ENCODE peak calls at places on chromosomes 2 and 18, in nine cellular contexts. L, R, V, W, I, X, C, O and T are unnamed samples. For H3K4me1, the result is how much of the 10 kb centered on the place peaks cover.

GRCh38 chr2:7516447-7517121 is 599.4 kb downstream of the RNF144A start:
- DNase-seq in O (peak), I (no peak), L (peak), C (no peak), V (no peak), X (no peak), R (no peak), W (no peak), T (no peak)

GRCh38 chr2:61471905-61472805 is 1.3 kb upstream of the USP34 start:
- DNase-seq in C (peak), L (peak), O (peak), R (peak), W (peak), I (peak), X (no peak), V (peak), T (peak)

GRCh38 chr2:150171065-150171548 is 316.4 kb downstream of the RND3 start:
- DNase-seq in L (no peak), V (no peak), C (no peak), O (no peak), W (no peak), I (no peak), X (no peak), R (no peak), T (no peak)

GRCh38 chr2:31401580-31401979 is 13.0 kb downstream of the XDH start:
- DNase-seq in V (no peak), L (peak), I (no peak), O (peak), W (no peak), X (no peak), R (no peak), C (no peak), T (no peak)

GRCh38 chr2:69564604-69565003 is 78.9 kb downstream of the AAK1 start:
- DNase-seq in W (no peak), R (no peak), I (no peak), C (no peak), V (no peak), O (no peak), L (no peak), X (no peak), T (no peak)

GRCh38 chr2:213147550-213147949 is 3.9 kb downstream of the IKZF2 start:
- DNase-seq in V (no peak), L (no peak), C (no peak), O (no peak), W (no peak), I (no peak), X (no peak), R (no peak), T (no peak)

GRCh38 chr2:19652811-19653210 is 249.0 kb downstream of the TTC32 start:
- DNase-seq in W (no peak), R (no peak), L (no peak), I (no peak), O (no peak), V (peak), X (no peak), C (no peak), T (no peak)

GRCh38 chr2:2769481-2770431 is 438.7 kb upstream of the MYT1L start:
- DNase-seq in C (no peak), V (no peak), O (no peak), W (no peak), I (peak), X (no peak), R (no peak), L (no peak), T (no peak)

GRCh38 chr2:61887684-61888303 is 662 bp downstream of the CCT4 start:
- DNase-seq in X (no peak), L (peak), C (peak), O (peak), R (peak), I (peak), V (peak), W (peak), T (peak)

GRCh38 chr2:126935774-126936173 is 37.1 kb downstream of the TEX51 start:
- DNase-seq in R (no peak), I (no peak), L (no peak), C (no peak), X (no peak), W (no peak), V (no peak), O (no peak), T (no peak)

GRCh38 chr18:29198834-29199233 is 1021.9 kb upstream of the CDH2 start:
- DNase-seq in C (no peak), O (no peak), R (no peak), W (no peak), V (no peak), L (no peak), X (no peak), I (no peak), T (no peak)

GRCh38 chr2:46400041-46400440 is 79.3 kb upstream of the TMEM247 start:
- DNase-seq in I (no peak), W (no peak), C (no peak), L (no peak), X (no peak), V (no peak), R (no peak), O (no peak), T (no peak)

GRCh38 chr2:149894760-149895159 is 307.2 kb upstream of the MMADHC start:
- DNase-seq in I (no peak), W (no peak), X (no peak), O (no peak), C (no peak), L (no peak), V (no peak), R (no peak), T (peak)

GRCh38 chr18:49631146-49631866 is 69.4 kb downstream of the LIPG start:
- DNase-seq in O (no peak), R (no peak), V (no peak), C (no peak), W (no peak), X (no peak), I (no peak), L (no peak), T (no peak)

GRCh38 chr2:174286172-174286571 is 37.8 kb upstream of the OLA1 start:
- DNase-seq in W (peak), R (no peak), I (no peak), V (no peak), O (no peak), X (no peak), C (no peak), L (no peak), T (no peak)

GRCh38 chr2:15050483-15050882 is 418.0 kb downstream of the LRATD1 start:
- DNase-seq in W (no peak), C (no peak), R (no peak), L (peak), X (no peak), I (no peak), V (no peak), O (peak), T (no peak)

GRCh38 chr18:76228716-76229115 is 266.3 kb downstream of the ZNF516 start:
- DNase-seq in R (no peak), O (no peak), L (no peak), I (no peak), W (no peak), X (no peak), C (no peak), V (no peak), T (no peak)

GRCh38 chr2:217863874-217864273 is 138.9 kb downstream of the TNS1 start:
- DNase-seq in C (no peak), X (no peak), L (no peak), R (no peak), W (no peak), I (no peak), V (no peak), O (no peak), T (no peak)

GRCh38 chr2:18599509-18600254 is 10.3 kb upstream of the NT5C1B start:
- DNase-seq in X (no peak), I (no peak), V (no peak), R (peak), L (peak), C (no peak), O (no peak), W (no peak), T (no peak)

GRCh38 chr2:106080955-106081354 is 113.1 kb downstream of the UXS1 start:
- DNase-seq in I (no peak), R (no peak), O (no peak), L (no peak), X (no peak), W (no peak), V (no peak), C (no peak), T (no peak)

GRCh38 chr18:32455346-32455745 is 15.3 kb downstream of the GAREM1 start:
- DNase-seq in R (no peak), L (no peak), X (no peak), I (no peak), C (no peak), W (no peak), O (no peak), V (no peak), T (no peak)

GRCh38 chr2:96144481-96145027 is 686 bp downstream of the DUSP2 start:
- DNase-seq in I (no peak), L (no peak), W (peak), X (no peak), R (peak), C (no peak), V (no peak), O (peak), T (peak)

GRCh38 chr2:38109732-38110181 is 33.8 kb upstream of the CYP1B1 start:
- DNase-seq in V (no peak), I (no peak), L (peak), W (no peak), X (no peak), R (no peak), O (no peak), C (peak), T (no peak)

GRCh38 chr2:211864328-211864727 is 674.3 kb downstream of the ERBB4 start:
- DNase-seq in X (no peak), C (no peak), V (no peak), L (no peak), W (no peak), R (no peak), O (no peak), I (no peak), T (no peak)

GRCh38 chr2:211869134-211869533 is 669.5 kb downstream of the ERBB4 start:
- DNase-seq in I (peak), X (no peak), C (no peak), O (no peak), V (no peak), W (no peak), R (no peak), L (no peak), T (no peak)

DNA sequence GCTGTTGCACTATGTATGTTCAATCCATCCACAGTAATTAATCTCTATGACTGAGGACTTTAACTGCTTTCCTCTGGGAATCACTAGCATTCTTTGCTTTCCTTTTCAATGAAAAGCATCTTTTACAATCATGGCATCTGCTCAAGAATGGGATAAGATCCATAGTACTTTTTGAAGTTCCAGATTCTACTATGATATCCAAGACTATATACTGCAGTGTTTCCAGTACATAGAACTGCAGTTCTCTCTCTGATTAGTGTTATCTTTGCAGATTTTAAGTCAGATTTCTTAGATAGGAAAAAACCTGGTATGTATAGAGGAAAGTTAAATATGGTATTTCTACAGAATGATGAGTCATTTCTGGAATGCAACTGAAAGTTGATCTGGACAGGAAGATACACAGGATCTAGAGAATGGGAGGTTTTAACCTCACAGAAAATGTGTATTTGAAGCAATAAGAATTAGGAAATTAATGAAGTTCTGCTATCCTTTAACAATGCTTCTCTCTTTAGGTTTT is 670.7 kb downstream of the ERBB4 start:
- DNase-seq in L (peak), W (no peak), X (no peak), C (no peak), R (no peak), V (no peak), I (no peak), O (peak), T (peak)
- TF ChIP-seq EZH2phosphoT487 in L (no peak), W (no peak), X (no peak), C (no peak), R (no peak), V (no peak), I (no peak), O (no peak), T (no peak)

GRCh38 chr18:10544093-10544748 is 18.4 kb downstream of the NAPG start:
- DNase-seq in I (no peak), L (no peak), X (no peak), O (no peak), V (no peak), C (no peak), W (peak), R (no peak), T (no peak)
- H3K4me1 ChIP-seq in I (under half), L (under half), X (under half), O (under half), V (under half), C (under half), W (under half), R (under half), T (under half)

GRCh38 chr2:119283873-119284331 is 60.3 kb downstream of the STEAP3 start:
- DNase-seq in L (peak), C (no peak), V (no peak), X (no peak), O (peak), W (no peak), R (no peak), I (no peak), T (no peak)
- TF ChIP-seq EZH2phosphoT487 in L (no peak), C (no peak), V (no peak), X (no peak), O (no peak), W (no peak), R (no peak), I (no peak), T (no peak)

GRCh38 chr2:134917219-134917957 is 1.2 kb upstream of the CCNT2 start:
- DNase-seq in R (peak), W (peak), I (no peak), V (peak), O (no peak), X (no peak), C (peak), L (no peak), T (no peak)

GRCh38 chr2:134912406-134912805 is 6.2 kb upstream of the CCNT2 start:
- DNase-seq in O (peak), W (no peak), L (peak), I (no peak), C (no peak), V (no peak), X (no peak), R (no peak), T (no peak)

GRCh38 chr2:134918518-134919359 is at the start of gene CCNT2:
- DNase-seq in L (peak), O (peak), V (peak), R (peak), I (peak), W (peak), C (peak), X (peak), T (peak)

GRCh38 chr2:134919360-134920210 is 963 bp downstream of the CCNT2 start:
- DNase-seq in R (peak), X (no peak), L (peak), W (no peak), V (no peak), C (no peak), I (peak), O (peak), T (peak)

GRCh38 chr2:134917958-134918517 is 584 bp upstream of the CCNT2 start:
- DNase-seq in W (no peak), X (no peak), V (no peak), L (peak), O (peak), C (no peak), R (peak), I (no peak), T (no peak)
- H3K4me1 ChIP-seq in W (under half), X (under half), V (under half), L (under half), O (under half), C (under half), R (under half), I (under half), T (under half)